ENCODE peak calls at places on chromosome 5, in ten cellular contexts. Q, S, Z, F, A, R, K, P, N and Y are unnamed samples.

GRCh38 chr5:10624679-10625078 is 60.8 kb downstream of the ANKRD33B start:
- DNase-seq in F (no peak), N (no peak), S (no peak), R (no peak), Z (no peak), P (no peak), Q (no peak), K (no peak), A (no peak), Y (no peak)

GRCh38 chr5:132704875-132705274 is 31.1 kb downstream of the IL4 start:
- DNase-seq in S (peak), F (no peak), Z (no peak), Q (no peak), K (no peak), N (no peak), P (no peak), A (no peak), R (no peak), Y (no peak)

GRCh38 chr5:167030500-167031120 is 1260.8 kb upstream of the WWC1 start:
- DNase-seq in A (no peak), P (no peak), K (no peak), Z (peak), N (no peak), R (peak), Q (peak), S (peak), F (no peak), Y (no peak)

GRCh38 chr5:51302358-51302757 is 80.9 kb upstream of the ISL1 start:
- DNase-seq in R (no peak), Q (no peak), A (no peak), P (no peak), S (no peak), K (no peak), F (no peak), Z (peak), N (no peak), Y (no peak)

GRCh38 chr5:178625679-178626483 is 969 bp downstream of the CLK4 start:
- DNase-seq in K (no peak), R (no peak), Z (no peak), F (peak), N (no peak), A (peak), S (no peak), P (no peak), Q (peak), Y (no peak)

GRCh38 chr5:140806834-140807775 is at the start of gene PCDHA4:
- DNase-seq in A (no peak), Q (peak), N (peak), K (no peak), Z (peak), S (peak), R (peak), F (no peak), P (no peak), Y (no peak)

GRCh38 chr5:158855510-158855909 is 244.2 kb downstream of the EBF1 start:
- DNase-seq in Q (no peak), F (no peak), Z (no peak), K (no peak), N (no peak), S (peak), A (no peak), P (no peak), R (no peak), Y (no peak)

GRCh38 chr5:154714271-154714986 is 40.7 kb upstream of the LARP1 start:
- DNase-seq in R (no peak), A (peak), Z (no peak), Q (no peak), N (no peak), P (no peak), S (no peak), F (no peak), K (peak), Y (no peak)

GRCh38 chr5:15502208-15502607 is 2.2 kb downstream of the FBXL7 start:
- DNase-seq in S (no peak), F (peak), N (no peak), K (no peak), R (no peak), A (no peak), Q (no peak), P (no peak), Z (no peak), Y (no peak)

GRCh38 chr5:135011355-135012032 is 22.5 kb downstream of the PITX1 start:
- DNase-seq in S (no peak), A (no peak), P (no peak), K (no peak), Q (no peak), N (no peak), Z (peak), R (peak), F (no peak), Y (no peak)

GRCh38 chr5:115838885-115839518 is 2.4 kb downstream of the ATG12 start:
- DNase-seq in F (peak), N (no peak), P (no peak), A (peak), R (peak), Q (peak), S (peak), K (no peak), Z (peak), Y (no peak)

GRCh38 chr5:547086-547924 is 23.1 kb upstream of the SLC9A3 start:
- DNase-seq in N (no peak), Z (no peak), P (no peak), S (no peak), K (no peak), Q (no peak), F (no peak), R (no peak), A (no peak), Y (no peak)

GRCh38 chr5:132776077-132776931 is 735 bp downstream of the SEPTIN8 start:
- DNase-seq in S (peak), Z (peak), N (peak), A (no peak), Q (peak), F (peak), K (no peak), P (no peak), R (peak), Y (no peak)

GRCh38 chr5:67870662-67871061 is 344.9 kb upstream of the PIK3R1 start:
- DNase-seq in R (no peak), Q (no peak), S (no peak), N (no peak), Z (no peak), P (no peak), A (no peak), F (no peak), K (no peak), Y (no peak)

GRCh38 chr5:160471761-160472160 is 50.1 kb downstream of the PTTG1 start:
- DNase-seq in A (no peak), P (no peak), K (no peak), S (no peak), N (no peak), F (no peak), R (no peak), Q (no peak), Z (no peak), Y (no peak)

GRCh38 chr5:81242906-81243436 is 9.8 kb downstream of the CKMT2 start:
- DNase-seq in Q (no peak), R (no peak), A (no peak), S (no peak), K (no peak), N (no peak), Z (no peak), F (no peak), P (no peak), Y (no peak)

GRCh38 chr5:19987594-19988345 is at the start of gene CDH18:
- DNase-seq in K (no peak), Q (peak), S (peak), F (no peak), N (no peak), R (peak), A (no peak), Z (peak), P (no peak), Y (no peak)

GRCh38 chr5:62281411-62281810 is 24.6 kb upstream of the KIF2A start:
- DNase-seq in K (no peak), F (no peak), A (no peak), P (no peak), N (no peak), R (no peak), Z (no peak), S (no peak), Q (no peak), Y (no peak)

GRCh38 chr5:132556511-132557424 is at the start of gene RAD50:
- DNase-seq in S (peak), N (peak), Z (peak), F (peak), P (peak), K (peak), R (peak), A (peak), Q (peak), Y (peak)

GRCh38 chr5:38994329-38994927 is 79.8 kb downstream of the RICTOR start:
- DNase-seq in R (peak), N (peak), Q (peak), Z (peak), S (peak), K (no peak), F (peak), P (peak), A (no peak), Y (no peak)

GRCh38 chr5:124649548-124650501 is 96.6 kb downstream of the ZNF608 start:
- DNase-seq in N (peak), K (peak), P (peak), Z (no peak), Q (no peak), S (no peak), A (peak), R (no peak), F (peak), Y (peak)

GRCh38 chr5:112958774-112959088 is 17.9 kb upstream of the DCP2 start:
- DNase-seq in R (no peak), Q (no peak), K (no peak), Z (no peak), F (no peak), A (no peak), S (no peak), N (no peak), P (no peak), Y (no peak)

GRCh38 chr5:79191457-79191856 is 44.5 kb upstream of the JMY start:
- DNase-seq in S (peak), P (no peak), Z (peak), K (no peak), N (no peak), A (no peak), Q (no peak), F (no peak), R (peak), Y (no peak)

GRCh38 chr5:79186455-79186854 is 49.5 kb upstream of the JMY start:
- DNase-seq in N (no peak), S (no peak), P (no peak), F (no peak), R (no peak), Q (no peak), K (no peak), Z (no peak), A (no peak), Y (no peak)

GRCh38 chr5:79186021-79186420 is 49.9 kb upstream of the JMY start:
- DNase-seq in Z (no peak), N (no peak), K (no peak), Q (no peak), A (no peak), P (no peak), R (no peak), S (no peak), F (no peak), Y (no peak)

GRCh38 chr5:79190235-79190529 is 45.7 kb upstream of the JMY start:
- DNase-seq in S (no peak), F (no peak), Z (no peak), P (peak), A (no peak), N (no peak), K (no peak), Q (no peak), R (no peak), Y (no peak)

DNA sequence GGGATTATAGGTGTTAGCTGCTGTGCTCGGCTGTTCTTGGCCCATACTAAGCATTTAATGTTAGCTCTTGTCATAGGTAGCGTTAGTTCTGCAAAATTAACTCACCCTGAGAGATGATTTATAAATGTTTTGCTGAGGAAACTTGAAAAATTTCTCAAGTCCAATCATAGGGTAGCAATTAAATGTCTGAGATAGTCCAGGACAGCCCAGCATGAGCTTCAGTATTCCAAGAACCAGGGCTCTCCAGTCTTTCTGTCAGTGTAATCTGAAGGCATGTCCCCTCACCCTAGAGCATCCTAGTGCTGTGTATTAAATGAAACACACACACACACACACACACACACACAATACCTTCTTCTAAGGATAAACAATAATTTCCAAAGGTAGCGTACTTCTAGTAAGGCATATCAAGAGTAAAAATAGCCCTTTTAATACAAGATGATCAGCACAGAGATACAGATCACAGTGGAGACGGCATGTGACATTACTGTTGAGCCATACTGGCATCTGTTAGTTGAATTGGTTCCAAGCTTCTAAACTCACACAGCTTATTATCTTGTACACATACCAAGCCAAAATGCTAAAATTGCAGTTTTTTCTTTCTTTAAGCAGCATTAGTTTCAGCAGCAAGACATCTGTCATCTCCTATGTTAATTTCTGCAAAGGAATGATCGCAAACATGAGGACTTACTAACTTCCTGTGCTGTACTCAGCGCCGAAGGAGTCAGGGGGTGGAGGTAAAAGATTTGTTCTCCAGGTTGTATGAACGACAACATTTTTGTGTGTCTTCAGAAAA is 46.3 kb upstream of the JMY start:
- DNase-seq in P (peak), N (no peak), R (no peak), Q (no peak), F (no peak), Z (no peak), A (no peak), K (no peak), S (no peak), Y (no peak)
- H3K4me3 ChIP-seq in P (no peak), N (no peak), R (no peak), Q (no peak), F (no peak), Z (no peak), A (no peak), K (no peak), S (no peak), Y (no peak)

DNA sequence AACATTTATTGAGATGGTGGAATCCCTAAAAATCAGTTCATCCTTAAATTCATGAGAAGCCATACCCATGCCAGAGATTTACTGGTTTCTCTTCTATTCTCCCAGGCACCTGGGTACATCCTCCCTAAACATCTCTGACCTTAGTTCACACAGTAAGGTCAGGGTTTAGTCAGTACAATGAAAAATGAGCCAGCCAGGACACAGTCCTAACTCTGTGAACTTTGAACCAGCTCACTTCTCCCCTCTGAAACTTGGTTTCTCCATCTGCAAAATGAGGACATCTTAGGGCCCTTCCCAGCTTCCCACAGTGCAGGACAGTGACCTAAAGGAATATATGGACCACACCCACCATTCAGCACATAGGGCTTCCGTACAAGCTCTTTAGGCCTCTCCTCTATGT is 1.9 kb downstream of the NOP16 start:
- DNase-seq in S (no peak), Q (no peak), K (no peak), P (no peak), A (no peak), Z (no peak), F (no peak), R (no peak), N (no peak), Y (no peak)
- H3K4me3 ChIP-seq in S (peak), Q (no peak), K (no peak), P (no peak), A (no peak), Z (no peak), F (peak), R (no peak), N (no peak), Y (no peak)

GRCh38 chr5:59358497-59358896 is 535.0 kb downstream of the PDE4D start:
- DNase-seq in F (no peak), A (no peak), N (peak), Q (no peak), Z (peak), S (peak), P (peak), K (no peak), R (peak), Y (no peak)
- H3K4me3 ChIP-seq in F (no peak), A (no peak), N (no peak), Q (no peak), Z (no peak), S (peak), P (no peak), K (no peak), R (peak), Y (no peak)

GRCh38 chr5:75524071-75524470 is 12.4 kb downstream of the POLK start:
- DNase-seq in P (no peak), S (no peak), Z (no peak), N (no peak), A (no peak), K (no peak), F (no peak), Q (no peak), R (no peak), Y (no peak)

GRCh38 chr5:75521195-75521594 is 9.5 kb downstream of the POLK start:
- DNase-seq in N (no peak), P (no peak), S (no peak), Q (no peak), F (no peak), Z (no peak), R (no peak), A (no peak), K (no peak), Y (no peak)

GRCh38 chr5:75523275-75523674 is 11.6 kb downstream of the POLK start:
- DNase-seq in S (no peak), P (no peak), A (no peak), R (no peak), F (no peak), N (no peak), K (no peak), Q (peak), Z (no peak), Y (no peak)

GRCh38 chr5:75522542-75522941 is 10.9 kb downstream of the POLK start:
- DNase-seq in K (no peak), Z (no peak), N (no peak), Q (no peak), A (no peak), R (no peak), S (no peak), F (no peak), P (no peak), Y (no peak)

DNA sequence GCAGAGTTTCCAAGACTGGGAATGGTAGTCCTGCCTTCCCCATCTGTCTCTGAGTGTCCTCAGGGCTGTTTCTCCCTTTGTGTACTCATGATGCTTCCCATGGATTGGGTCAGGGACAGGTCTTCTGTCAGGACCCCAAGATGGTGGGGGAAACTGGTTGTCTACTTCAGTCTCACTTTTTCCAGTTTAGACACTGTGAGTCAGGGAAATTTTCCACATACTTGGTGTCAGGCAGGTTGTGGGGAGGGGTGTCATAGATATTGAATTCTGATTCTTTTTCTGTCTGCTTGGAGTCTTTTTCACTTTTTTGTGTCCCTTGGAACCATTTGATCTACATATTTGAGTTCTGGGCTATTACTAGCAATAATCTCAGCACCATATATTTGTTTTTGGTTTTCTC is 10.3 kb downstream of the POLK start:
- DNase-seq in N (no peak), A (no peak), Q (no peak), P (no peak), K (no peak), Z (no peak), F (no peak), S (no peak), R (no peak), Y (no peak)
- H3K4me3 ChIP-seq in N (no peak), A (no peak), Q (no peak), P (no peak), K (no peak), Z (no peak), F (no peak), S (no peak), R (no peak), Y (no peak)

GRCh38 chr5:44390332-44390731 is 1.1 kb upstream of the FGF10 start:
- DNase-seq in F (no peak), N (no peak), S (no peak), R (no peak), A (no peak), P (no peak), Z (no peak), Q (no peak), K (no peak), Y (no peak)
- H3K4me3 ChIP-seq in F (no peak), N (peak), S (no peak), R (peak), A (no peak), P (no peak), Z (peak), Q (no peak), K (no peak), Y (no peak)